ENCODE peak calls at places on chromosomes 12 and 14, in eight cellular contexts. C, K, W, S, Q, T, N and P are unnamed samples.

GRCh38 chr14:99518441-99519346 is 37.5 kb downstream of the CCNK start:
- DNase-seq in K (peak; percentile 40), W (peak; percentile 83), N (no peak), S (peak; percentile 84), Q (peak; percentile 84), T (no peak), C (peak; percentile 64), P (peak; percentile 59)

GRCh38 chr12:45637706-45638105 is 91.8 kb upstream of the ARID2 start:
- DNase-seq in S (no peak), N (no peak), K (no peak), Q (no peak), C (no peak), T (peak; percentile 66), W (no peak), P (no peak)

GRCh38 chr14:102219316-102219715 is 79.6 kb downstream of the WDR20 start:
- DNase-seq in Q (no peak), S (no peak), K (no peak), C (no peak), N (no peak), T (no peak), W (no peak), P (no peak)

GRCh38 chr12:11651785-11652184 is 2.3 kb downstream of the ETV6 start:
- DNase-seq in C (no peak), S (no peak), K (no peak), W (no peak), T (no peak), N (no peak), Q (no peak), P (no peak)

GRCh38 chr12:109725321-109726105 is 11.9 kb downstream of the FAM222A start:
- DNase-seq in Q (no peak), K (no peak), T (no peak), W (peak; percentile 41), S (peak; percentile 34), C (no peak), N (no peak), P (peak; percentile 79)

GRCh38 chr14:88707088-88707487 is 85.7 kb downstream of the EML5 start:
- DNase-seq in C (no peak), W (no peak), K (no peak), T (no peak), Q (no peak), N (no peak), S (no peak), P (no peak)

GRCh38 chr14:104870368-104871144 is 5.5 kb downstream of the CEP170B start:
- DNase-seq in C (peak; percentile 37), T (no peak), K (peak; percentile 21), N (no peak), W (peak; percentile 51), Q (no peak), S (peak; percentile 62), P (no peak)

GRCh38 chr14:98070521-98070920 is 1201.5 kb downstream of the BCL11B start:
- DNase-seq in K (no peak), N (no peak), Q (no peak), S (no peak), C (no peak), T (no peak), W (no peak), P (no peak)

GRCh38 chr12:5593056-5593455 is 161.1 kb downstream of the NTF3 start:
- DNase-seq in K (no peak), C (no peak), W (no peak), T (no peak), Q (no peak), N (no peak), S (no peak), P (no peak)

GRCh38 chr12:70402597-70402996 is 36.5 kb downstream of the KCNMB4 start:
- DNase-seq in Q (no peak), T (no peak), S (no peak), K (no peak), N (no peak), W (no peak), C (no peak), P (no peak)

GRCh38 chr12:79935624-79936040 is 735 bp upstream of the PPP1R12A start:
- DNase-seq in W (no peak), Q (no peak), N (no peak), K (peak; percentile 8), T (peak; percentile 41), C (peak; percentile 44), S (no peak), P (no peak)

GRCh38 chr12:79936670-79937069 is 1.8 kb upstream of the PPP1R12A start:
- DNase-seq in S (no peak), K (no peak), W (no peak), C (no peak), N (no peak), T (no peak), Q (no peak), P (no peak)

GRCh38 chr12:79933580-79934264 is 1.2 kb downstream of the PPP1R12A start:
- DNase-seq in S (no peak), N (no peak), T (no peak), W (no peak), C (peak; percentile 45), K (no peak), Q (no peak), P (peak; percentile 7)

GRCh38 chr12:79934309-79935020 is 432 bp downstream of the PPP1R12A start:
- DNase-seq in Q (peak; percentile 64), N (no peak), T (peak; percentile 29), K (peak; percentile 17), C (peak; percentile 77), S (no peak), W (no peak), P (peak; percentile 48)

GRCh38 chr12:79935021-79935623 is at the start of gene PPP1R12A:
- DNase-seq in Q (peak; percentile 96), W (peak; percentile 98), N (peak; percentile 88), S (peak; percentile 98), T (peak; percentile 93), K (peak; percentile 93), C (peak; percentile 99), P (peak; percentile 92)
- TF ChIP-seq CTCF in Q (no peak), W (no peak), N (peak; percentile 18), S (peak; percentile 20), T (no peak), K (peak; percentile 34), C (peak; percentile 10), P (peak; percentile 38)

GRCh38 chr14:75764022-75764421 is 103.0 kb downstream of the TTLL5 start:
- DNase-seq in K (no peak), W (no peak), T (no peak), C (no peak), Q (no peak), N (no peak), S (no peak), P (no peak)

GRCh38 chr14:75770635-75771034 is 109.6 kb downstream of the TTLL5 start:
- DNase-seq in T (no peak), Q (no peak), S (no peak), C (no peak), N (no peak), K (no peak), W (no peak), P (no peak)

GRCh38 chr14:75771614-75772013 is 110.6 kb downstream of the TTLL5 start:
- DNase-seq in Q (no peak), S (no peak), W (no peak), C (no peak), K (no peak), T (no peak), N (no peak), P (no peak)

DNA sequence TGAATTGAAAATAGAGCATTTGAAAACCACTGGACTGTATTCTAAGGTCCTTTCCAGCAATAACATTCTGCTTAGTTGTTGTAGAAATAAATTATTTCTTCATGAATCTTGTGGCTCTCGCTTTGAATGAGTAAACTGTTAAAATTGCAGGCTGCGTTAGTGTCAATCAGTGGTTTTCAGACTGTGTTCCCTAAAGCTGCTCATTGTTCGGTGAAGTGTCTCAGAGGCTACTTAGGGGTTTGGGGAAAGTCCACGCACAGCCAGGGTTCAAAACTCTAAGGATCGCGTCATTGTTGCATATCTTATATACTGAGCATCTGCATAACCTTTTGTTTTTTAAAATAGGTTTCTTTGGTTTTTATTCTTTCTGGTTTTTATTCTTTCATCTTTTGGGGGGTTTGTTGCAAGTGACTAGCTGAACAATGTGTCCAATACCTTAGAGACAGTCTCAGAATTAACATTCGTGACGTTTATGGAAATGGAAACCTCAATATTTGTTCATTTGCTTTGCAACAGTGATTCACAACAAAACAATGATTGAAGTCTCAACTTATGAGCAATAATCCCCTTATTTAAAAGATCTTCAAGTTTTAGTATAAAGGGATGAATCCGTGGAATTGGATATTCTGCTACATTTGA is 108.1 kb downstream of the TTLL5 start:
- DNase-seq in W (no peak), S (no peak), K (no peak), C (no peak), T (peak; percentile 72), N (no peak), Q (no peak), P (no peak)
- H3K27ac ChIP-seq in W (no peak overlapping the region), S (no peak overlapping the region), K (no peak overlapping the region), C (no peak overlapping the region), T (peak overlapping the region; percentile 56), N (no peak overlapping the region), Q (no peak overlapping the region), P (no peak overlapping the region)

GRCh38 chr12:2650261-2651060 is 144.3 kb upstream of the FKBP4 start:
- DNase-seq in S (no peak), N (no peak), Q (no peak), K (no peak), C (no peak), T (no peak), W (no peak), P (no peak)
- TF ChIP-seq CTCF in S (no peak), N (no peak), Q (no peak), K (no peak), C (no peak), T (no peak), W (no peak), P (no peak)

GRCh38 chr14:50612795-50613194 is 52.9 kb downstream of the ATL1 start:
- DNase-seq in C (no peak), T (no peak), W (no peak), S (no peak), Q (no peak), N (no peak), K (no peak), P (no peak)

GRCh38 chr14:50615056-50615455 is 53.0 kb downstream of the SAV1 start:
- DNase-seq in T (no peak), Q (no peak), K (peak; percentile 4), W (no peak), S (no peak), C (no peak), N (no peak), P (no peak)

GRCh38 chr14:50608302-50608851 is 48.4 kb downstream of the ATL1 start:
- DNase-seq in K (no peak), W (no peak), Q (no peak), N (no peak), C (no peak), S (no peak), T (peak; percentile 23), P (no peak)

GRCh38 chr14:50607181-50607580 is 47.2 kb downstream of the ATL1 start:
- DNase-seq in K (no peak), Q (no peak), W (no peak), C (no peak), T (peak; percentile 97), S (no peak), N (no peak), P (no peak)

GRCh38 chr14:50610465-50610864 is 50.5 kb downstream of the ATL1 start:
- DNase-seq in C (no peak), Q (no peak), T (no peak), S (no peak), K (no peak), W (no peak), N (no peak), P (no peak)
- H3K27ac ChIP-seq in C (no peak overlapping the region), Q (no peak overlapping the region), T (no peak overlapping the region), S (no peak overlapping the region), K (no peak overlapping the region), W (no peak overlapping the region), N (no peak overlapping the region), P (peak overlapping the region; percentile 4)

GRCh38 chr12:15152456-15152855 is 68.8 kb downstream of the RERG start:
- DNase-seq in K (no peak), W (no peak), N (no peak), Q (no peak), S (peak; percentile 48), C (no peak), T (no peak), P (no peak)
- TF ChIP-seq CTCF in K (no peak), W (peak; percentile 23), N (peak; percentile 30), Q (no peak), S (peak; percentile 17), C (peak; percentile 28), T (no peak), P (no peak)